ENCODE peak calls at places on chromosomes 12 and 14, in four cellular contexts. S, L, C and O are unnamed samples.

GRCh38 chr14:100439781-100440180 is 116.6 kb downstream of the SLC25A47 start:
- DNase-seq in S (peak), L (no peak), C (no peak), O (no peak)

GRCh38 chr12:115632323-115632722 is 645.2 kb downstream of the MED13L start:
- DNase-seq in S (no peak), L (no peak), C (no peak), O (no peak)

GRCh38 chr12:22047495-22047894 is 1.5 kb downstream of the CMAS start:
- DNase-seq in S (no peak), L (no peak), C (no peak), O (no peak)

GRCh38 chr14:99387880-99388279 is 92.8 kb downstream of the SETD3 start:
- DNase-seq in S (no peak), L (no peak), C (no peak), O (no peak)

GRCh38 chr12:122886851-122887816 is 8.8 kb downstream of the VPS37B start:
- DNase-seq in S (peak), L (no peak), C (no peak), O (no peak)

GRCh38 chr12:50677858-50678257 is 86.0 kb upstream of the ATF1 start:
- DNase-seq in S (no peak), L (no peak), C (no peak), O (no peak)

GRCh38 chr12:46043972-46044520 is 53.7 kb upstream of the SCAF11 start:
- DNase-seq in S (no peak), L (no peak), C (no peak), O (no peak)

GRCh38 chr12:106205208-106206069 is 42.4 kb downstream of the CKAP4 start:
- DNase-seq in S (no peak), L (no peak), C (no peak), O (no peak)

GRCh38 chr12:4269279-4269991 is 4.1 kb upstream of the CCND2 start:
- DNase-seq in S (peak), L (peak), C (peak), O (peak)
- TF ChIP-seq CTCF in S (no peak), L (peak), C (no peak), O (peak)

GRCh38 chr12:69595689-69596088 is 10.4 kb downstream of the CCT2 start:
- DNase-seq in S (no peak), L (no peak), C (no peak), O (no peak)
- TF ChIP-seq CTCF in S (no peak), L (no peak), C (no peak), O (no peak)

GRCh38 chr14:90599339-90599738 is 202.5 kb downstream of the CALM1 start:
- DNase-seq in S (no peak), L (peak), C (no peak), O (no peak)

GRCh38 chr14:90597961-90598360 is 201.1 kb downstream of the CALM1 start:
- DNase-seq in S (no peak), L (peak), C (no peak), O (no peak)

GRCh38 chr14:90600619-90601018 is 203.8 kb downstream of the CALM1 start:
- DNase-seq in S (no peak), L (peak), C (no peak), O (no peak)

GRCh38 chr14:90601521-90601920 is 204.7 kb downstream of the CALM1 start:
- DNase-seq in S (no peak), L (peak), C (no peak), O (no peak)

DNA sequence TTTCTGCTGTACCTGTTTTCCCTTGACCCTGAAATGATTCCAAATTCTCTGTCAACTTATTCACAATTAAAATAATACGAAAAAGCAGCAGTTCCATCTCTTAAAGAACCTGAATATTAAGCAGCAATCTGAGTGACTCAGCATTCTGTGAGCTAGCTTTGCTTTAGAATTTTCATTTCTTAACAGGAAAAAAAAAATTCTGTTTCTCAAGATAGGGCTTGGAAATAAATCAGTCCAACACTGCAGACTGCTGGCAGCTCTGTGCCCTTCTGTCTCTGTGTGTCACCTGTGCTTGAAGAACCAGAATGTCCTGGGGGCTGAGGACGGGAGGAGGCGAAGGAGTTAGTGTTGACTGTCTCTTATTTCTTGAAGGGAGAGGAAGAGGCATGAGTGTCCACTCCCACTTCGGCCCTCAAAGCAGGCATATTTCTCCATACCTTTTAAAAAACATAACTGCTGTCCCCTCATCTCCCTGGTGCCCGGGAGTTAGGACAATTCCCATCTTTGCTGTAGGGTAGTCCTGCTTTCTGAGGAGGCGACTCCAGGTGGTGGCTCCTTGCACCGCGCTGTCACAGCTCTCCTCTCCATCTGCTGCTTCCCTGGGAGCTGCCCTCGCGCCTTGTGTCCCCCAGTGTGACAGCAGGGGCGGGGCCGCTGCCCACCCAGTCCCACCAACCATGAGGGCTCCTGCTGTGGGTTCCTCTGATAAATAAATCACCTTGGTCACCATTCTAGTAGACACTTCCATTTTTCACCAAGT is 203.1 kb downstream of the CALM1 start:
- DNase-seq in S (no peak), L (peak), C (no peak), O (no peak)
- TF ChIP-seq CTCF in S (peak), L (no peak), C (peak), O (peak)

DNA sequence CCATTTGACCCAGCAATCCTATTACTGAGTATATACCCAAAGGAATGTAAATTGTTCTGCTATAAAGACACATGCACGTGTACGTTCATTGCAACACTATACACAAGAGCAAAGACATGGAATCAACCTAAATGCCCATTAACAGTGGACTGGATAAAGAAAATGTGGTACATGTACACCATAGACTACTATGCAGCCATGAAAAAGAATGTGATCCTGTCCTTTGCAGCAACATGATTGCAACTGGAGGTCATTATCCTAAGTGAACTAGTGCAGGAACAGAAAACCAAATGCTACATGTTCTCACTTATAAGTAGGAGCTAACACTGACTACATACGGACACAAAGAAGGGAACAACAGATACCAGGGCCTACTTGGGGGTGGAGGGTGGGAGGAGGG is 45.7 kb upstream of the VRK1 start:
- DNase-seq in S (no peak), L (peak), C (no peak), O (no peak)
- TF ChIP-seq CTCF in S (no peak), L (no peak), C (no peak), O (no peak)

DNA sequence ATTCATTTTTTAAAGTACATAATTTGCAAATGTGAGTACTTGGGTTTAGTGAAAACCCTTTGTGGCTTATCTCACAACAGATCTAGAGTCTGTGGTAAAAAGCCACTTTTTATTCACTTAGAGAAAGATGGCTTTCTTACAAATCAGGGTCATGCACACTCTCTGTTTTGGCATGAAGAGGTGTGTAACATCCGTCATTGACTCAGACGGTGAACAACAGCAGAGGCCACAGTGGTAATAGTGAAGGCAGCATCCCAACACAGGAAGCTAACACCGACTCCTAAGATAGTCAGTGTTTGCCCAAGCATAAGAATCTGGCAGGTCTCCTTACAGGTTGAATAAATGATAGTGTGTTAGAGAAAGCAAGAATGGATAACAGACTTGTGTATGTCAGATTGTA is 593.0 kb downstream of the SOX5 start:
- DNase-seq in S (no peak), L (no peak), C (no peak), O (no peak)
- TF ChIP-seq CTCF in S (no peak), L (no peak), C (no peak), O (no peak)

GRCh38 chr12:104456950-104457745 is 400 bp downstream of the CHST11 start:
- DNase-seq in S (peak), L (peak), C (peak), O (peak)
- TF ChIP-seq CTCF in S (no peak), L (no peak), C (peak), O (peak)

GRCh38 chr14:75805646-75806045 is 144.6 kb downstream of the TTLL5 start:
- DNase-seq in S (no peak), L (no peak), C (no peak), O (no peak)

GRCh38 chr14:75806247-75806876 is 145.3 kb downstream of the TTLL5 start:
- DNase-seq in S (no peak), L (no peak), C (no peak), O (no peak)

GRCh38 chr14:75804570-75805275 is 143.7 kb downstream of the TTLL5 start:
- DNase-seq in S (no peak), L (no peak), C (no peak), O (no peak)

GRCh38 chr14:75803768-75804167 is 142.7 kb downstream of the TTLL5 start:
- DNase-seq in S (no peak), L (no peak), C (no peak), O (no peak)

GRCh38 chr14:75800792-75801191 is 139.7 kb downstream of the TTLL5 start:
- DNase-seq in S (no peak), L (no peak), C (no peak), O (no peak)
- TF ChIP-seq CTCF in S (no peak), L (no peak), C (peak), O (no peak)

GRCh38 chr12:120230326-120230973 is 29.5 kb upstream of the RPLP0 start:
- DNase-seq in S (peak), L (peak), C (peak), O (no peak)

GRCh38 chr12:120230974-120231315 is 30.0 kb upstream of the RPLP0 start:
- DNase-seq in S (no peak), L (no peak), C (no peak), O (no peak)

GRCh38 chr12:120229583-120230325 is 28.8 kb upstream of the RPLP0 start:
- DNase-seq in S (peak), L (peak), C (no peak), O (no peak)

GRCh38 chr12:120229071-120229582 is 28.2 kb upstream of the RPLP0 start:
- DNase-seq in S (no peak), L (peak), C (no peak), O (no peak)

DNA sequence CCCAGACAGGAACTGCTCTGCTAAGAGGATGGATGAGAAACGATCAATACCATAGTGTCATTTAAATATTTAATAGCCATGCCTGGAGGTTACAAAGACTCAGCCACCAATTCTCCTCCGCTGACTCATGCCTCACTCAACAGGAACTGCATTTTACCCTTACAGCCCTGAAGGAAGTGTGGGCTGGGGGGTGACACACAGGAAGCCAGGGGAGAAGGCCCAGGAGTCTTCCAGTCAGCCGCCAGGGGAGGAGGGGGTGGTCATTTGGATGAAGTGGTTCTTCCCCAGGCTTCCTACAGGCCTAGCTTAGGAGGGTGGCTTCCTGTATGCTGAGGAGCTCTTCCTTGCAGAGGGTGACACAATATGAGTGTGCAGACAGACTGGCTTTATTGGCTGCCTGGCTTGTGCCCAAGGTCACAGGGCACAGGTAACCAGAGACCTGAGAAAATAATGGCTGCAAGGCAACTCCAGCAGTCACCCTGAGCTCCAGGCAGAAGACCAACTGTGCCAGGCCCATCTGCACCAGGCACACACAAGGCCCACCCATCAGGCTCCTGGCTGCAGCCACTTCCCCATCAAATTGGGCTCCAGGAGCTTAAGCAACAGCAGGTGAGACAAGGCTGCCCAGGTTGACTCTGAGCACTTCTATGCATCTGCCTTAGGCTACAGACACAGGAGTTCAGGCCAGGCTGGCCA is 30.6 kb upstream of the RPLP0 start:
- DNase-seq in S (peak), L (peak), C (peak), O (no peak)
- TF ChIP-seq CTCF in S (no peak), L (no peak), C (peak), O (no peak)

GRCh38 chr14:60184597-60185555 is 19.7 kb upstream of the DHRS7 start:
- DNase-seq in S (no peak), L (no peak), C (no peak), O (no peak)
- TF ChIP-seq CTCF in S (peak), L (peak), C (no peak), O (no peak)